ENCODE peak calls at places on chromosomes 6 and 20, in eight cellular contexts. One of them, this sample, is unnamed. For H3K4me1, the result is how much of the 10 kb centered on the place peaks cover.

GRCh38 chr6:98929498-98930060 is 18.2 kb downstream of the FBXL4 start:
- DNase-seq in hepatocyte: no peak
- DNase-seq in esophagus squamous epithelium: no peak
- DNase-seq in CD4-positive, CD25-positive, alpha-beta regulatory T cell: no peak
- DNase-seq in left ventricle myocardium inferior: no peak
- DNase-seq in right cardiac atrium: no peak
- DNase-seq in DND-41: no peak
- DNase-seq in breast epithelium: no peak
- DNase-seq in this sample: no peak

GRCh38 chr6:132161283-132161682 is 210.1 kb upstream of the CCN2 start:
- DNase-seq in DND-41: no peak
- DNase-seq in left ventricle myocardium inferior: no peak
- DNase-seq in breast epithelium: no peak
- DNase-seq in CD4-positive, CD25-positive, alpha-beta regulatory T cell: no peak
- DNase-seq in right cardiac atrium: no peak
- DNase-seq in esophagus squamous epithelium: no peak
- DNase-seq in hepatocyte: peak
- DNase-seq in this sample: no peak

GRCh38 chr20:32685541-32686529 is 12.1 kb upstream of the C20orf203 start:
- DNase-seq in CD4-positive, CD25-positive, alpha-beta regulatory T cell: no peak
- DNase-seq in left ventricle myocardium inferior: peak
- DNase-seq in hepatocyte: peak
- DNase-seq in esophagus squamous epithelium: no peak
- DNase-seq in breast epithelium: no peak
- DNase-seq in DND-41: no peak
- DNase-seq in right cardiac atrium: no peak
- DNase-seq in this sample: peak

GRCh38 chr20:23622839-23623343 is 14.9 kb downstream of the CST3 start:
- DNase-seq in esophagus squamous epithelium: no peak
- DNase-seq in breast epithelium: peak
- DNase-seq in hepatocyte: peak
- DNase-seq in right cardiac atrium: peak
- DNase-seq in left ventricle myocardium inferior: peak
- DNase-seq in DND-41: no peak
- DNase-seq in CD4-positive, CD25-positive, alpha-beta regulatory T cell: no peak
- DNase-seq in this sample: peak

GRCh38 chr6:11492444-11493300 is 44.9 kb upstream of the TMEM170B start:
- DNase-seq in left ventricle myocardium inferior: no peak
- DNase-seq in CD4-positive, CD25-positive, alpha-beta regulatory T cell: no peak
- DNase-seq in DND-41: no peak
- DNase-seq in right cardiac atrium: no peak
- DNase-seq in breast epithelium: no peak
- DNase-seq in esophagus squamous epithelium: no peak
- DNase-seq in hepatocyte: no peak
- DNase-seq in this sample: no peak

GRCh38 chr20:22402990-22403859 is 181.1 kb downstream of the FOXA2 start:
- DNase-seq in esophagus squamous epithelium: no peak
- DNase-seq in DND-41: no peak
- DNase-seq in left ventricle myocardium inferior: no peak
- DNase-seq in hepatocyte: peak
- DNase-seq in CD4-positive, CD25-positive, alpha-beta regulatory T cell: no peak
- DNase-seq in breast epithelium: no peak
- DNase-seq in right cardiac atrium: no peak
- DNase-seq in this sample: peak

GRCh38 chr20:7748624-7749023 is 191.6 kb downstream of the HAO1 start:
- DNase-seq in hepatocyte: no peak
- DNase-seq in DND-41: no peak
- DNase-seq in right cardiac atrium: no peak
- DNase-seq in left ventricle myocardium inferior: no peak
- DNase-seq in breast epithelium: no peak
- DNase-seq in esophagus squamous epithelium: no peak
- DNase-seq in CD4-positive, CD25-positive, alpha-beta regulatory T cell: no peak
- DNase-seq in this sample: no peak

GRCh38 chr6:139395891-139396299 is 21.4 kb upstream of the CITED2 start:
- DNase-seq in CD4-positive, CD25-positive, alpha-beta regulatory T cell: no peak
- DNase-seq in right cardiac atrium: no peak
- DNase-seq in DND-41: no peak
- DNase-seq in esophagus squamous epithelium: no peak
- DNase-seq in left ventricle myocardium inferior: no peak
- DNase-seq in breast epithelium: no peak
- DNase-seq in hepatocyte: no peak
- DNase-seq in this sample: peak

GRCh38 chr6:30884521-30885480 is 482 bp downstream of the DDR1 start:
- DNase-seq in hepatocyte: peak
- DNase-seq in breast epithelium: peak
- DNase-seq in right cardiac atrium: peak
- DNase-seq in left ventricle myocardium inferior: peak
- DNase-seq in esophagus squamous epithelium: no peak
- DNase-seq in DND-41: peak
- DNase-seq in CD4-positive, CD25-positive, alpha-beta regulatory T cell: peak
- DNase-seq in this sample: peak

GRCh38 chr20:17835941-17836861 is 132.4 kb downstream of the SNX5 start:
- DNase-seq in left ventricle myocardium inferior: peak
- DNase-seq in hepatocyte: peak
- DNase-seq in right cardiac atrium: peak
- DNase-seq in CD4-positive, CD25-positive, alpha-beta regulatory T cell: no peak
- DNase-seq in esophagus squamous epithelium: no peak
- DNase-seq in breast epithelium: peak
- DNase-seq in DND-41: no peak
- DNase-seq in this sample: no peak

GRCh38 chr6:26258199-26258977 is 106.6 kb upstream of the BTN3A2 start:
- DNase-seq in left ventricle myocardium inferior: no peak
- DNase-seq in esophagus squamous epithelium: no peak
- DNase-seq in CD4-positive, CD25-positive, alpha-beta regulatory T cell: no peak
- DNase-seq in hepatocyte: no peak
- DNase-seq in DND-41: no peak
- DNase-seq in right cardiac atrium: no peak
- DNase-seq in breast epithelium: no peak
- DNase-seq in this sample: no peak

GRCh38 chr6:160139420-160139851 is 17.8 kb downstream of the SLC22A1 start:
- DNase-seq in esophagus squamous epithelium: no peak
- DNase-seq in DND-41: no peak
- DNase-seq in breast epithelium: no peak
- DNase-seq in right cardiac atrium: no peak
- DNase-seq in left ventricle myocardium inferior: no peak
- DNase-seq in CD4-positive, CD25-positive, alpha-beta regulatory T cell: no peak
- DNase-seq in hepatocyte: peak
- DNase-seq in this sample: no peak

GRCh38 chr20:62825288-62825993 is 8.6 kb downstream of the COL9A3 start:
- DNase-seq in esophagus squamous epithelium: no peak
- DNase-seq in right cardiac atrium: peak
- DNase-seq in left ventricle myocardium inferior: no peak
- DNase-seq in breast epithelium: no peak
- DNase-seq in CD4-positive, CD25-positive, alpha-beta regulatory T cell: no peak
- DNase-seq in DND-41: no peak
- DNase-seq in hepatocyte: no peak
- DNase-seq in this sample: no peak

GRCh38 chr20:62828051-62828450 is 11.2 kb downstream of the COL9A3 start:
- DNase-seq in right cardiac atrium: no peak
- DNase-seq in esophagus squamous epithelium: no peak
- DNase-seq in hepatocyte: no peak
- DNase-seq in CD4-positive, CD25-positive, alpha-beta regulatory T cell: no peak
- DNase-seq in left ventricle myocardium inferior: no peak
- DNase-seq in breast epithelium: no peak
- DNase-seq in DND-41: no peak
- DNase-seq in this sample: no peak

GRCh38 chr20:62825994-62826645 is 9.3 kb downstream of the COL9A3 start:
- DNase-seq in CD4-positive, CD25-positive, alpha-beta regulatory T cell: no peak
- DNase-seq in esophagus squamous epithelium: no peak
- DNase-seq in DND-41: no peak
- DNase-seq in right cardiac atrium: peak
- DNase-seq in hepatocyte: no peak
- DNase-seq in breast epithelium: no peak
- DNase-seq in left ventricle myocardium inferior: no peak
- DNase-seq in this sample: no peak

GRCh38 chr20:62827323-62828050 is 10.6 kb downstream of the COL9A3 start:
- DNase-seq in hepatocyte: no peak
- DNase-seq in right cardiac atrium: peak
- DNase-seq in breast epithelium: no peak
- DNase-seq in left ventricle myocardium inferior: no peak
- DNase-seq in esophagus squamous epithelium: no peak
- DNase-seq in CD4-positive, CD25-positive, alpha-beta regulatory T cell: no peak
- DNase-seq in DND-41: no peak
- DNase-seq in this sample: no peak

DNA sequence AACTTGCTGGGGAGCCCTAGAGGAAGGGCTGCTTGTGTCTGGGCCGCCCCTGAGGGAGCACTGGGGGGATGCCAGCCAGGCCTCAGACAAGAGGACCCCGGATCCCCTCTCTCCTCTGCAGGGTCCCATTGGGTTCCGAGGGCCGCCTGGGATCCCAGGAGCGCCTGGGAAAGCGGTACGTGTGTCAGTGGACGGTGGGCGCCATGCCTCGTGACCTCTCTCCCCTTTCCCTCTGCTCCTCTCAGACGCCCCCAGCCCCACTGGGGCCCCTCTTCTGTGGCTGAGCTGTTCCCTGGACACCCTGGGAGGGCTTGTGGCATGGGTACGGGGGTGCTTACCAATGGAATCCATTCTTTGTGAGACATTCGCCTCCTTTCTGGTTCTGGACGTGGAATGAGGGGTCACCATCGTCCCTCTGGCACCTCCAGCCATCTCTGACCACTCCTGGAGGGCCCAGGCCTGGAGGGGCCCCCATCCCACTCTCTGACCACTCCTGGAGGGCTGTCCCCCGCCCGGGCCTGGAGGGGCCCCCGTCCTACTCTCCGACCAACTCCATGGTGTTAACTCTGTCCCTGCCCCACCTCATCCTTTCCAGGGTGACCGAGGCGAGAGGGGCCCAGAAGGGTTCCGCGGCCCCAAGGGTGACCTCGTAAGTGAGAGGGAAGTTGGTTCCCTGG is 9.9 kb downstream of the COL9A3 start:
- DNase-seq in CD4-positive, CD25-positive, alpha-beta regulatory T cell: no peak
- DNase-seq in esophagus squamous epithelium: no peak
- DNase-seq in DND-41: no peak
- DNase-seq in breast epithelium: no peak
- DNase-seq in right cardiac atrium: peak
- DNase-seq in left ventricle myocardium inferior: no peak
- DNase-seq in hepatocyte: no peak
- DNase-seq in this sample: no peak
- H3K4me1 ChIP-seq in CD4-positive, CD25-positive, alpha-beta regulatory T cell: under half
- H3K4me1 ChIP-seq in esophagus squamous epithelium: under half
- H3K4me1 ChIP-seq in DND-41: under half
- H3K4me1 ChIP-seq in breast epithelium: under half
- H3K4me1 ChIP-seq in right cardiac atrium: under half
- H3K4me1 ChIP-seq in left ventricle myocardium inferior: under half
- H3K4me1 ChIP-seq in hepatocyte: under half
- H3K4me1 ChIP-seq in this sample: under half

GRCh38 chr20:47316776-47317126 is 39.7 kb downstream of the ZMYND8 start:
- DNase-seq in hepatocyte: no peak
- DNase-seq in left ventricle myocardium inferior: no peak
- DNase-seq in esophagus squamous epithelium: no peak
- DNase-seq in CD4-positive, CD25-positive, alpha-beta regulatory T cell: no peak
- DNase-seq in right cardiac atrium: no peak
- DNase-seq in DND-41: no peak
- DNase-seq in breast epithelium: no peak
- DNase-seq in this sample: no peak
- H3K4me1 ChIP-seq in hepatocyte: half or more
- H3K4me1 ChIP-seq in left ventricle myocardium inferior: half or more
- H3K4me1 ChIP-seq in esophagus squamous epithelium: half or more
- H3K4me1 ChIP-seq in CD4-positive, CD25-positive, alpha-beta regulatory T cell: under half
- H3K4me1 ChIP-seq in right cardiac atrium: half or more
- H3K4me1 ChIP-seq in DND-41: under half
- H3K4me1 ChIP-seq in breast epithelium: half or more
- H3K4me1 ChIP-seq in this sample: under half

GRCh38 chr6:14664112-14664592 is 546.6 kb downstream of the CD83 start:
- DNase-seq in breast epithelium: no peak
- DNase-seq in left ventricle myocardium inferior: no peak
- DNase-seq in DND-41: peak
- DNase-seq in CD4-positive, CD25-positive, alpha-beta regulatory T cell: no peak
- DNase-seq in esophagus squamous epithelium: no peak
- DNase-seq in hepatocyte: no peak
- DNase-seq in right cardiac atrium: no peak
- DNase-seq in this sample: no peak
- H3K4me1 ChIP-seq in breast epithelium: under half
- H3K4me1 ChIP-seq in left ventricle myocardium inferior: under half
- H3K4me1 ChIP-seq in DND-41: half or more
- H3K4me1 ChIP-seq in CD4-positive, CD25-positive, alpha-beta regulatory T cell: under half
- H3K4me1 ChIP-seq in esophagus squamous epithelium: under half
- H3K4me1 ChIP-seq in hepatocyte: under half
- H3K4me1 ChIP-seq in right cardiac atrium: under half
- H3K4me1 ChIP-seq in this sample: under half

DNA sequence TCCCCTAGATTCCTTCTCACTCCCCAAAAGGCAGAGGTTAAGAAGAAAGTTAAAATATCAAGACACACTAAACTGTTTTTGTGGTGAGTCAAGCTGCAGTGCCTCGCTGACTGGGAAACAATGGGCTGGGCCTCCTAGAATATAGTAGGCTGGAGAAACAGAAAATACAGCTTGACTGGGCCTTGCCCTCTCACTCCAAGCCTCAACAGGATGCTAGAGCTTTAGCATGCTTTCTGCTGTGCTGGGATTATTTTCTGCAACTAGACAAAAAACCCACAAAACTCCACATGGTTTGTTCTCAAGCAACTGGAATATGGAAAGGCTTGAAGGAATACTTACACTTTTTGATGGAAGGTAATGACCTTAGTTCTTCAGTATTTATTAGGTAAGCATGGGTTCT is 27.9 kb downstream of the FOXO3 start:
- DNase-seq in left ventricle myocardium inferior: no peak
- DNase-seq in esophagus squamous epithelium: no peak
- DNase-seq in CD4-positive, CD25-positive, alpha-beta regulatory T cell: no peak
- DNase-seq in hepatocyte: no peak
- DNase-seq in DND-41: peak
- DNase-seq in breast epithelium: no peak
- DNase-seq in right cardiac atrium: peak
- DNase-seq in this sample: peak
- H3K4me1 ChIP-seq in left ventricle myocardium inferior: half or more
- H3K4me1 ChIP-seq in esophagus squamous epithelium: half or more
- H3K4me1 ChIP-seq in CD4-positive, CD25-positive, alpha-beta regulatory T cell: under half
- H3K4me1 ChIP-seq in hepatocyte: half or more
- H3K4me1 ChIP-seq in DND-41: under half
- H3K4me1 ChIP-seq in breast epithelium: half or more
- H3K4me1 ChIP-seq in right cardiac atrium: under half
- H3K4me1 ChIP-seq in this sample: half or more

DNA sequence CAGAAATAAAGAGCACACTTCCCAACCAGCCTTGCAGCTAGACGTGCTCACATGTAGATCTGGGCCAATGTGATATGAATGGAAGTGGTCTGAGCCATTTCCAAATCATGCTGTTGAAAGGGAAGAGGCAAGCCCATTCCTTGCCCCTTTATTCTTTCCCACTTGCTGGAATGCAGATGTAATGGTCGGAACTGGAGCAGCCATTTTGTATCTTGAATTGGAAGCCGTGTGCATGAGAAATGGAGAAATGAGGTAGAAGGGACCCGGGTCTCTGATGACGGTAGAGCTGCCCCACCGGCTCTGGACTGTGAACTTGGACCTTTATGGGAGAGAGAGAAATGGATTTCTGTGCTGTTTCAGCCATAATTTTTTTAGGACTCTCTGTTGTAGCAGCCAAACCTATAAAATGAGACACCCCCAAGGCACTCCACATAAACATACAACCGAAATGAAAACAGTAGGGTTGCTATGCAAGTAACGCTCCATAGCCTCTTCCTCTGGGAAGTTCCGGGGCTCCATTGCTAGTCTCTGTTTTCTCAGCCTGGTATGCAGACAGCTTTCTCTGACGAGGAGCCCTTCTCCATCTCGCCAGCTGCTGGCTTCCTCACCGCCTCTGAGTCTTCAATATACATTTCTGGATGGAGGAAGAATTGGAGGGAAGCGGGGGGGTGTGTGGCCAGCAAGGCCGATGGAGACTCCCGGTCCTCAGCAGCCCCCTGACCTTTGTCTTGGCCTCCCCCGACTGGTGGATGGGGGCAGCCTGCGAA is 54.7 kb upstream of the STX16 start:
- DNase-seq in breast epithelium: no peak
- DNase-seq in CD4-positive, CD25-positive, alpha-beta regulatory T cell: no peak
- DNase-seq in left ventricle myocardium inferior: no peak
- DNase-seq in esophagus squamous epithelium: no peak
- DNase-seq in DND-41: no peak
- DNase-seq in right cardiac atrium: no peak
- DNase-seq in hepatocyte: no peak
- DNase-seq in this sample: no peak
- H3K4me1 ChIP-seq in breast epithelium: under half
- H3K4me1 ChIP-seq in CD4-positive, CD25-positive, alpha-beta regulatory T cell: under half
- H3K4me1 ChIP-seq in left ventricle myocardium inferior: under half
- H3K4me1 ChIP-seq in esophagus squamous epithelium: under half
- H3K4me1 ChIP-seq in DND-41: under half
- H3K4me1 ChIP-seq in right cardiac atrium: under half
- H3K4me1 ChIP-seq in hepatocyte: under half
- H3K4me1 ChIP-seq in this sample: under half

This sample was measured in SJCRH30.